ENCODE peak calls at places on chromosomes 12 and 14, in eight cellular contexts. H, C, L, G, Y, A, J and O are unnamed samples.
A peak's percentile ranks its signal among the peaks of the same experiment; 100 is the strongest.

GRCh38 chr14:85934886-85935254 is 404.9 kb downstream of the FLRT2 start:
- DNase-seq in L (no peak), A (no peak), G (no peak), C (no peak), H (no peak), Y (no peak), J (no peak), O (no peak)

GRCh38 chr14:33711761-33712160 is 239.1 kb downstream of the EGLN3 start:
- DNase-seq in G (no peak), L (no peak), J (no peak), Y (no peak), C (no peak), H (no peak), A (no peak), O (no peak)

GRCh38 chr12:118103601-118104382 is at the start of gene VSIG10:
- DNase-seq in H (peak; percentile 89), C (peak; percentile 20), G (peak; percentile 53), A (peak; percentile 86), Y (peak; percentile 74), J (peak; percentile 74), L (peak; percentile 76), O (no peak)

GRCh38 chr12:93441111-93441616 is 583 bp downstream of the UBE2N start:
- DNase-seq in H (peak; percentile 56), L (peak; percentile 25), A (peak; percentile 31), G (peak; percentile 7), J (peak; percentile 31), Y (no peak), C (no peak), O (no peak)

GRCh38 chr14:95510804-95511203 is 5.6 kb downstream of the SYNE3 start:
- DNase-seq in Y (no peak), L (no peak), J (no peak), H (no peak), G (no peak), A (no peak), C (no peak), O (no peak)

GRCh38 chr14:29489911-29490310 is 437.7 kb downstream of the PRKD1 start:
- DNase-seq in H (no peak), J (no peak), L (no peak), C (no peak), Y (no peak), A (no peak), G (no peak), O (no peak)

GRCh38 chr14:95362180-95362494 is 42.4 kb upstream of the CLMN start:
- DNase-seq in A (no peak), G (no peak), Y (no peak), H (no peak), J (no peak), L (no peak), C (peak; percentile 31), O (no peak)

GRCh38 chr12:116804051-116804450 is 65.9 kb downstream of the RNFT2 start:
- DNase-seq in C (no peak), Y (no peak), H (no peak), A (no peak), J (no peak), G (no peak), L (no peak), O (no peak)

GRCh38 chr14:103390605-103391004 is 5.4 kb downstream of the MARK3 start:
- DNase-seq in Y (no peak), H (no peak), A (no peak), G (no peak), L (no peak), J (no peak), C (no peak), O (no peak)

GRCh38 chr12:96014932-96015599 is 18.9 kb upstream of the HAL start:
- DNase-seq in G (peak; percentile 5), L (no peak), H (no peak), J (no peak), Y (no peak), A (no peak), C (no peak), O (no peak)

GRCh38 chr12:12736759-12737676 is 19.9 kb downstream of the CDKN1B start:
- DNase-seq in L (peak; percentile 23), G (peak; percentile 85), A (no peak), Y (no peak), H (peak; percentile 46), J (peak; percentile 67), C (no peak), O (no peak)

GRCh38 chr14:51419685-51420084 is 179.6 kb downstream of the TMX1 start:
- DNase-seq in G (no peak), Y (no peak), J (no peak), L (no peak), C (no peak), A (no peak), H (no peak), O (no peak)

GRCh38 chr12:117189725-117190209 is 503 bp downstream of the FBXO21 start:
- DNase-seq in G (peak; percentile 45), H (peak; percentile 26), J (peak; percentile 44), Y (no peak), L (peak; percentile 21), C (no peak), A (peak; percentile 31), O (no peak)

GRCh38 chr14:73750161-73750901 is 36.1 kb upstream of the PNMA1 start:
- DNase-seq in A (peak; percentile 72), C (no peak), Y (no peak), L (no peak), J (no peak), H (no peak), G (no peak), O (no peak)

GRCh38 chr14:73753043-73753886 is 39.1 kb upstream of the PNMA1 start:
- DNase-seq in G (no peak), L (no peak), H (peak; percentile 87), A (peak; percentile 76), Y (no peak), C (no peak), J (peak; percentile 99), O (no peak)

GRCh38 chr14:73751157-73751691 is 37.0 kb upstream of the PNMA1 start:
- DNase-seq in H (peak; percentile 40), L (no peak), C (no peak), J (no peak), G (no peak), Y (no peak), A (no peak), O (no peak)

GRCh38 chr14:73753887-73754880 is 40.0 kb upstream of the PNMA1 start:
- DNase-seq in G (no peak), J (peak; percentile 57), Y (no peak), L (no peak), C (no peak), H (peak; percentile 70), A (no peak), O (no peak)

DNA sequence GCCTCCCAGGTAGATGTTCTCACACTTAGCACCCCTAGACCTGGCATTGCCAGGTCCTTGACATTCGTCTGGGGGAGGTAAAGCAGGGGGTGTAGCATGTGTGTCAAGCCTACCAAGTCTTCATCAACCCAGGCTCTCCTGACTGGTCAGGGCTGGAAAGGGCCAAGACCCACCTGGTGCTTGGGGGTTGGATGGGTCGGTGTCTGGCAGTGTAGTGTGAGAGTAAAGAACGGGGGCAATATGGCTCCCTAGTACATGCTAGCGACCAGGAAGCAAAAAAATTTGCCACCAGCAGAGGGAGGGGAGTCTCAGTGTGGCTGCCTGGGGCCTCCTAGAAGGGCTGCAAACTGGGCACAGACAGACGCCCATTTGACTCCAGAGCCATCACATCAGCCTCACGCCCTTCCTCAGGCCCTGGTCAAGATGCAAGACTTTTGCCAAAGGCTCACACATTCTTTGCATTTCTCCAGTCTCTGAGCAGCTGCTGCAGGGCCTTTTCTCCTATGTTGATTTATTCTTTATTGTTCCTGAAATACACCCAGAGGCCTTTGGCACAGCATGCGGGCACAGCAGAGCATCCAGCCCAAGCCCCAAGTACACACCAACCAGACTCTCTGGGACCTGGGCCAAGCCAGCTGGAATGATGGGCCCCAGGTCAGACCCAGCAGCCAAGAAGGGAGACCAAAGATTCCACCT is 38.3 kb upstream of the PNMA1 start:
- DNase-seq in H (peak; percentile 81), Y (peak; percentile 69), L (peak; percentile 75), J (peak; percentile 80), C (peak; percentile 88), A (peak; percentile 88), G (peak; percentile 45), O (no peak)
- TF ChIP-seq CTCF in H (peak; percentile 64), Y (peak; percentile 28), L (no peak), J (peak; percentile 45), C (peak; percentile 23), A (no peak), G (peak; percentile 44), O (peak; percentile 46)

DNA sequence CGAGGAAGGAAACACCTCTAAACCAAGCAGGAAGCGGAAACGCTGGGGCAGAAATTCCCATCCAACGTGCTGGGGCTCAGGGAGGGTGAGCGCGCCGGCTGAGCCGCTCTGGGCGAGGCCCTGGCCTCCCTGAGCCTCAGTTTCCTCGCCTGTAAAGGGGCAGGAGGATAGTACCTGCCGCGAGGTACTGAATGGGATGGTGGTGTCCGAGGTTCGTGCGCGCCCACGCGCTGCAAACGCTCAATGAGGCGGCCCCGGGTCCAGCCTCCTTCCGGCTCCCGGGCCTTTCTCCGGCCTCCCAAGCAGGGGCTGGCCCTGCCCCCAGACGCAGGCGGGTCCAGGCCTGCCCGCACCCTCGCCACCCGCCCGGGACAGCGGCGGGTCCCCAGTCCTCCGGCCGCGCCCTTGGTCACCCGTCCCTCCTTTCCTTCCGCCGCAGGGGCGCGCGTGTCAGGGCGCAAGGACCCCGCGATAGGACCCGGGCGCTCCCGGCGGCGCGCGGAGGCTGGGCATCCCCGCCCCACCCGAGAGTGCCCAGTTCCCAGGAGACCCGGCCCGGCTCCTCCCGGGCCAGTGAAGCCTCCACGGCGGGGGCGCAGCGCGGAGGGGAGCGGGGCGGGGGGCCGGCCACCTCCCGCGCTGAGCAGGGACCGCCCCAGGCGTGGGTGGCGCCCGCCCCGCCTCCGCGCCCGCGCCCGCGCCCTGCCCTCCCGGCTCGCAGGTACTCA is 533 bp downstream of the BEGAIN start:
- DNase-seq in Y (no peak), H (peak; percentile 55), J (no peak), L (no peak), G (no peak), C (no peak), A (no peak), O (no peak)
- H3K4me3 ChIP-seq in Y (peak overlapping the region; percentile 23), H (peak overlapping the region; percentile 47), J (peak overlapping the region; percentile 33), L (peak overlapping the region; percentile 59), G (peak overlapping the region; percentile 32), C (peak overlapping the region; percentile 68), A (peak overlapping the region; percentile 79), O (peak overlapping the region; percentile 49)

GRCh38 chr12:2642896-2643425 is 151.8 kb upstream of the FKBP4 start:
- DNase-seq in A (no peak), L (no peak), Y (no peak), H (peak; percentile 2), J (no peak), G (no peak), C (no peak), O (no peak)
- H3K27ac ChIP-seq in A (no peak overlapping the region), L (no peak overlapping the region), Y (no peak overlapping the region), H (no peak overlapping the region), J (no peak overlapping the region), G (no peak overlapping the region), C (no peak overlapping the region), O (no peak overlapping the region)

DNA sequence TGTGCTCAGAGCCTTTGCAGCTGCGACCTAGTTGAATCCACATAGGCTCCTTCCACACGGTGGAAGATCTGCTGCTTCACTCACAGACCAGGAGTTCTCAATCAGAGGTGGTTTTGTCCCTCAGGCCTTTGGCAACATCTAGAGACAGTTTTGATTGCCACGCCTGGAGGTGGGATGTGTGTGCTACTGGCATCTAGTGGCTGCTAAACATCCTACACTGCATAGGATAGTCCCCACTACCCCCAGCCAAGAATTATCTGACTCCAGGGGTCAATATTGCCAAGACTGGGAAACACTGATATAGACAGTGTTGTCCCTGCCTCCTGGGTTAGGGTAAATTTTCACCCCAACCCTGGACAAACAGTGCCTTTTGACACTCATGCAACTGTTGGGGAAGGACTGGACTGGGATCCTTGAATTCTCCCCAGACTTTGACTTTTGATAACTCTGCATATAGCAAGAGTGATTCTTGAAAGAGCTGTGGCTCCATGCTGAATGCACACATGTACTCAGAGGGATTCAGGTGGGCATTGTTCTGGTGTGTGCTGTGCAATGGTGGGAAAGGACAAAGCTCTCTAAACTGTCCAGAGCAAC is 39.8 kb downstream of the BAZ2A start:
- DNase-seq in H (no peak), L (no peak), Y (peak; percentile 8), C (no peak), G (peak; percentile 17), J (no peak), A (no peak), O (no peak)
- TF ChIP-seq CTCF in H (peak; percentile 29), L (no peak), Y (no peak), C (no peak), G (peak; percentile 43), J (peak; percentile 49), A (no peak), O (peak; percentile 48)